ENCODE peak calls at places on chromosomes 11 and 22, in eight cellular contexts. O is NCI-H460; S is activated naive CD4-positive, alpha-beta T cell treated with anti-CD3 and anti-CD28 coated beads for 36 hours; T is NCI-H1092; R is activated CD4-positive, alpha-beta T cell treated with anti-CD3 and anti-CD28 coated beads for 24 hours; W is Right ventricle myocardium inferior; P is HEK293T; K is mammary epithelial cell. I is an unnamed sample.

GRCh38 chr11:122439911-122440782 is 215.4 kb upstream of the UBASH3B start:
- DNase-seq in P (no peak), R (no peak), O (no peak), K (no peak), S (no peak), W (no peak), T (peak), I (no peak)

GRCh38 chr11:93526691-93527583 is 16.3 kb downstream of the SMCO4 start:
- DNase-seq in T (no peak), W (no peak), P (no peak), K (no peak), R (no peak), O (no peak), S (no peak), I (no peak)

GRCh38 chr11:59188954-59189353 is 17.0 kb downstream of the DTX4 start:
- DNase-seq in K (no peak), P (no peak), O (no peak), S (no peak), R (no peak), W (no peak), T (no peak), I (no peak)

GRCh38 chr22:43398910-43399309 is 12.9 kb upstream of the MPPED1 start:
- DNase-seq in T (no peak), P (no peak), R (no peak), W (no peak), S (no peak), O (no peak), K (no peak), I (no peak)

GRCh38 chr11:122101625-122102291 is 14.3 kb downstream of the BLID start:
- DNase-seq in W (peak), P (peak), R (no peak), O (no peak), K (peak), S (no peak), T (peak), I (no peak)

GRCh38 chr11:113021111-113021510 is 59.9 kb downstream of the NCAM1 start:
- DNase-seq in O (no peak), S (no peak), P (no peak), T (no peak), K (no peak), W (no peak), R (no peak), I (no peak)

GRCh38 chr11:107834995-107835394 is 23.6 kb downstream of the SLC35F2 start:
- DNase-seq in K (no peak), P (no peak), O (no peak), T (no peak), W (no peak), R (no peak), S (no peak), I (no peak)

GRCh38 chr22:39419096-39419495 is 19.5 kb downstream of the TAB1 start:
- DNase-seq in W (no peak), S (no peak), P (no peak), T (no peak), O (no peak), R (no peak), K (no peak), I (no peak)

GRCh38 chr11:79055866-79056632 is 384.8 kb downstream of the TENM4 start:
- DNase-seq in R (no peak), W (no peak), T (no peak), S (no peak), P (no peak), O (no peak), K (no peak), I (peak)

GRCh38 chr22:45278125-45278524 is 6.6 kb upstream of the UPK3A start:
- DNase-seq in T (no peak), O (no peak), S (no peak), R (no peak), P (no peak), K (no peak), W (no peak), I (no peak)

GRCh38 chr22:49364398-49364797 is 463.3 kb downstream of the BRD1 start:
- DNase-seq in P (no peak), R (no peak), K (no peak), W (peak), O (no peak), T (no peak), S (no peak), I (no peak)

GRCh38 chr22:30943368-30943767 is 25.2 kb downstream of the MORC2 start:
- DNase-seq in R (no peak), O (no peak), S (peak), W (no peak), K (no peak), T (no peak), P (no peak), I (no peak)

GRCh38 chr11:131192628-131193027 is 177.8 kb upstream of the NTM start:
- DNase-seq in O (no peak), S (no peak), K (no peak), W (no peak), P (no peak), R (no peak), T (no peak), I (no peak)

GRCh38 chr22:21624880-21625791 is 4.7 kb downstream of the YDJC start:
- DNase-seq in W (no peak), O (no peak), T (no peak), P (no peak), S (no peak), K (no peak), R (no peak), I (no peak)

GRCh38 chr11:29153078-29153477 is 863.8 kb downstream of the KCNA4 start:
- DNase-seq in O (no peak), P (no peak), K (no peak), T (no peak), W (no peak), R (no peak), S (no peak), I (no peak)

GRCh38 chr11:119389611-119390254 is 8.2 kb upstream of the USP2 start:
- DNase-seq in R (no peak), K (no peak), O (no peak), P (peak), T (no peak), S (peak), W (no peak), I (peak)

GRCh38 chr11:121132211-121132976 is 31.4 kb downstream of the TECTA start:
- DNase-seq in S (no peak), R (no peak), O (no peak), W (no peak), T (no peak), K (no peak), P (peak), I (no peak)

GRCh38 chr22:29260031-29260560 is 7.7 kb downstream of the RHBDD3 start:
- DNase-seq in W (no peak), O (no peak), T (no peak), R (no peak), S (no peak), K (no peak), P (no peak), I (no peak)

GRCh38 chr22:39723463-39723862 is 152.9 kb downstream of the CACNA1I start:
- DNase-seq in R (no peak), O (no peak), P (no peak), W (no peak), S (no peak), K (no peak), T (no peak), I (no peak)

I was measured in RPMI8226.